ENCODE peak calls at places on chromosomes 12 and 14, in four cellular contexts. V is iPS-NIHi11, A is amygdala, R is fibroblast of the aortic adventitia. W is an unnamed sample.
A peak's percentile ranks its signal among the peaks of the same experiment; 100 is the strongest.

GRCh38 chr12:62654558-62655241 is 188.1 kb downstream of the MON2 start:
- DNase-seq in A (no peak), V (no peak), R (no peak), W (no peak)

GRCh38 chr14:72961579-72962335 is 35.5 kb downstream of the DCAF4 start:
- DNase-seq in R (peak; percentile 14), V (no peak), A (no peak), W (peak; percentile 35)

GRCh38 chr14:100475268-100475667 is 111.9 kb downstream of the BEGAIN start:
- DNase-seq in A (no peak), R (no peak), V (no peak), W (no peak)

GRCh38 chr12:30820406-30820946 is 65.7 kb upstream of the CAPRIN2 start:
- DNase-seq in V (no peak), R (no peak), A (no peak), W (no peak)

GRCh38 chr14:91509083-91509877 is 830 bp downstream of the PPP4R3A start:
- DNase-seq in A (no peak), R (peak; percentile 16), V (peak; percentile 48), W (no peak)

GRCh38 chr12:47382305-47382704 is 302.5 kb upstream of the AMIGO2 start:
- DNase-seq in A (no peak), V (no peak), R (no peak), W (no peak)

GRCh38 chr12:5497329-5498058 is 65.6 kb downstream of the NTF3 start:
- DNase-seq in R (no peak), A (no peak), V (no peak), W (no peak)

GRCh38 chr12:132178314-132178713 is 34.1 kb downstream of the NOC4L start:
- DNase-seq in V (no peak), A (no peak), R (no peak), W (no peak)

GRCh38 chr12:16384732-16385131 is 37.3 kb downstream of the MGST1 start:
- DNase-seq in V (peak; percentile 8), R (no peak), A (no peak), W (no peak)

GRCh38 chr12:89163918-89164317 is 188.4 kb downstream of the DUSP6 start:
- DNase-seq in A (no peak), V (no peak), R (no peak), W (no peak)

GRCh38 chr12:64404470-64405446 is 566 bp downstream of the XPOT start:
- DNase-seq in V (peak; percentile 60), A (no peak), R (peak; percentile 95), W (peak; percentile 71)

GRCh38 chr14:53386359-53386758 is 233.2 kb upstream of the DDHD1 start:
- DNase-seq in R (no peak), V (no peak), A (no peak), W (no peak)

W was measured in SW 1271.